ENCODE peak calls at places on chromosomes 1 and 21, in ten cellular contexts. D is ELF-1; Y is MV-4-11; Z is heart right ventricle; J is bronchial epithelial cell; K is endothelial cell; R is stimulated activated CD8-positive, alpha-beta memory T cell treated with anti-CD3 and anti-CD28 coated beads, Interleukin-7, amount 100 ng/mL, for 1 hour; P is glomerular endothelial cell; Q is GM23338; V is mammary epithelial cell. S is an unnamed sample.

GRCh38 chr1:71839876-71840275 is 442.5 kb downstream of the NEGR1 start:
- DNase-seq in J (no peak), V (no peak), Y (no peak), Z (no peak), D (no peak), P (no peak), R (no peak), Q (no peak), K (no peak), S (no peak)

GRCh38 chr1:66247415-66248208 is 286.3 kb upstream of the SGIP1 start:
- DNase-seq in P (no peak), V (no peak), R (no peak), D (no peak), Y (no peak), Z (no peak), J (no peak), K (no peak), Q (no peak), S (no peak)

GRCh38 chr1:92973203-92973907 is 12.1 kb upstream of the DIPK1A start:
- DNase-seq in K (no peak), J (peak), P (no peak), Z (no peak), R (no peak), D (no peak), V (peak), Q (no peak), Y (peak), S (no peak)

GRCh38 chr1:51515982-51516638 is 3.0 kb downstream of the EPS15 start:
- DNase-seq in P (no peak), Y (no peak), D (no peak), V (no peak), R (no peak), Q (no peak), Z (no peak), J (no peak), K (no peak), S (no peak)

GRCh38 chr1:217253985-217254384 is 376.9 kb downstream of the GPATCH2 start:
- DNase-seq in R (no peak), J (peak), D (no peak), Q (no peak), K (no peak), Z (no peak), P (no peak), V (no peak), Y (no peak), S (no peak)

GRCh38 chr21:31078796-31079195 is 40.5 kb upstream of the KRTAP19-8 start:
- DNase-seq in V (no peak), J (no peak), K (no peak), P (no peak), R (no peak), Q (no peak), D (no peak), Z (no peak), Y (no peak), S (no peak)

GRCh38 chr1:155105604-155106011 is 22.1 kb upstream of the EFNA1 start:
- DNase-seq in Q (no peak), P (no peak), D (peak), V (no peak), Y (no peak), J (no peak), Z (no peak), R (no peak), K (no peak), S (no peak)

GRCh38 chr1:165570078-165570477 is 26.3 kb downstream of the LRRC52 start:
- DNase-seq in D (no peak), V (no peak), Q (no peak), R (no peak), Y (no peak), Z (no peak), J (no peak), K (no peak), P (no peak), S (no peak)

GRCh38 chr1:25568090-25568833 is 24.9 kb downstream of the LDLRAP1 start:
- DNase-seq in K (no peak), V (peak), J (peak), D (peak), R (no peak), Q (peak), Z (no peak), Y (peak), P (no peak), S (no peak)

GRCh38 chr1:56953386-56953785 is 12.4 kb downstream of the C8B start:
- DNase-seq in P (no peak), D (no peak), Y (no peak), V (no peak), Q (no peak), K (no peak), R (no peak), J (no peak), Z (no peak), S (no peak)

GRCh38 chr1:5992034-5992813 is at the start of gene NPHP4:
- DNase-seq in R (peak), Z (peak), D (peak), V (peak), Q (peak), K (peak), P (peak), Y (peak), J (peak), S (peak)

GRCh38 chr1:187464320-187464719 is 635.6 kb downstream of the PLA2G4A start:
- DNase-seq in K (no peak), Z (no peak), J (no peak), D (no peak), V (no peak), R (no peak), P (no peak), Q (no peak), Y (no peak), S (no peak)

GRCh38 chr1:7534061-7534825 is 236.9 kb upstream of the VAMP3 start:
- DNase-seq in Z (no peak), J (no peak), Y (no peak), K (no peak), V (no peak), Q (no peak), R (no peak), P (no peak), D (no peak), S (no peak)

GRCh38 chr1:94481473-94481933 is 60.1 kb downstream of the F3 start:
- DNase-seq in R (no peak), K (peak), V (peak), D (peak), Q (peak), J (peak), Z (no peak), Y (peak), P (peak), S (peak)